ENCODE peak calls at places on chromosome 4, in ten cellular contexts. B is coronary artery, K is hepatic stellate cell, L is NCI-H345, T is PC-3, A is NCI-H510A treated with DMSO at 0.1 percent for 48 hours, G is H4, Z is globus pallidus, Q is substantia nigra, S is colonic mucosa. M is an unnamed sample.
A peak's percentile ranks its signal among the peaks of the same experiment; 100 is the strongest.

GRCh38 chr4:53100801-53101581 is 238.9 kb downstream of the RASL11B start:
- DNase-seq in B (no peak), K (peak; percentile 11), L (no peak), T (peak; percentile 34), A (no peak), G (no peak), Z (no peak), Q (no peak), S (no peak), M (no peak)

GRCh38 chr4:123649644-123650356 is 253.2 kb downstream of the SPRY1 start:
- DNase-seq in B (peak; percentile 82), K (peak; percentile 25), L (peak; percentile 80), T (peak; percentile 39), A (peak; percentile 62), G (peak; percentile 64), Z (no peak), Q (no peak), S (peak; percentile 62), M (peak; percentile 90)

GRCh38 chr4:587671-588350 is 11.7 kb upstream of the TMEM271 start:
- DNase-seq in B (no peak), K (no peak), L (no peak), T (no peak), A (no peak), G (no peak), Z (no peak), Q (no peak), S (no peak), M (no peak)

GRCh38 chr4:76703123-76703490 is 194.8 kb downstream of the SOWAHB start:
- DNase-seq in B (no peak), K (no peak), L (no peak), T (peak; percentile 85), A (no peak), G (no peak), Z (no peak), Q (no peak), S (no peak), M (peak; percentile 19)

GRCh38 chr4:121129606-121130346 is 34.3 kb downstream of the TNIP3 start:
- DNase-seq in B (no peak), K (no peak), L (no peak), T (no peak), A (no peak), G (no peak), Z (no peak), Q (no peak), S (no peak), M (no peak)

GRCh38 chr4:155818639-155819038 is 47.4 kb downstream of the ASIC5 start:
- DNase-seq in B (no peak), K (no peak), L (no peak), T (peak; percentile 57), A (no peak), G (no peak), Z (no peak), Q (no peak), S (no peak), M (no peak)

GRCh38 chr4:113657834-113658233 is 103.7 kb downstream of the CAMK2D start:
- DNase-seq in B (no peak), K (no peak), L (no peak), T (peak; percentile 75), A (peak; percentile 52), G (no peak), Z (no peak), Q (no peak), S (no peak), M (no peak)

GRCh38 chr4:164902608-164903007 is 25.6 kb downstream of the APELA start:
- DNase-seq in B (no peak), K (no peak), L (no peak), T (no peak), A (no peak), G (no peak), Z (no peak), Q (no peak), S (no peak), M (no peak)

GRCh38 chr4:184450045-184450444 is 24.3 kb downstream of the IRF2 start:
- DNase-seq in B (no peak), K (peak; percentile 75), L (no peak), T (peak; percentile 44), A (no peak), G (no peak), Z (no peak), Q (no peak), S (no peak), M (no peak)

GRCh38 chr4:576245-576821 is at the start of gene TMEM271:
- DNase-seq in B (no peak), K (no peak), L (no peak), T (no peak), A (no peak), G (no peak), Z (no peak), Q (no peak), S (no peak), M (no peak)

GRCh38 chr4:183241322-183241640 is 78.8 kb downstream of the CLDN22 start:
- DNase-seq in B (no peak), K (peak; percentile 35), L (no peak), T (peak; percentile 86), A (no peak), G (peak; percentile 70), Z (peak; percentile 29), Q (no peak), S (no peak), M (peak; percentile 60)

GRCh38 chr4:150725957-150726523 is 144.1 kb downstream of the MAB21L2 start:
- DNase-seq in B (no peak), K (no peak), L (no peak), T (no peak), A (no peak), G (no peak), Z (no peak), Q (no peak), S (no peak), M (no peak)

GRCh38 chr4:143986173-143986572 is 33.0 kb downstream of the GYPB start:
- DNase-seq in B (no peak), K (no peak), L (peak; percentile 46), T (no peak), A (no peak), G (no peak), Z (no peak), Q (no peak), S (no peak), M (no peak)

GRCh38 chr4:2937986-2938385 is 25.2 kb downstream of the NOP14 start:
- DNase-seq in B (no peak), K (no peak), L (no peak), T (no peak), A (no peak), G (no peak), Z (no peak), Q (no peak), S (no peak), M (no peak)

GRCh38 chr4:42573249-42573648 is 83.7 kb downstream of the ATP8A1 start:
- DNase-seq in B (no peak), K (no peak), L (no peak), T (no peak), A (no peak), G (no peak), Z (no peak), Q (no peak), S (no peak), M (no peak)

GRCh38 chr4:52880994-52881393 is 18.9 kb downstream of the RASL11B start:
- DNase-seq in B (no peak), K (no peak), L (no peak), T (no peak), A (no peak), G (no peak), Z (no peak), Q (no peak), S (no peak), M (no peak)

GRCh38 chr4:96102541-96103018 is 262.7 kb downstream of the PDHA2 start:
- DNase-seq in B (no peak), K (no peak), L (no peak), T (peak; percentile 4), A (no peak), G (no peak), Z (no peak), Q (no peak), S (no peak), M (no peak)

GRCh38 chr4:12894062-12894461 is 590.1 kb downstream of the RAB28 start:
- DNase-seq in B (no peak), K (no peak), L (no peak), T (no peak), A (no peak), G (no peak), Z (no peak), Q (no peak), S (no peak), M (no peak)

GRCh38 chr4:3115637-3116300 is 41.3 kb downstream of the HTT start:
- DNase-seq in B (no peak), K (no peak), L (no peak), T (no peak), A (no peak), G (no peak), Z (no peak), Q (no peak), S (no peak), M (no peak)

GRCh38 chr4:100224701-100225100 is 34.4 kb upstream of the DDIT4L start:
- DNase-seq in B (no peak), K (no peak), L (no peak), T (no peak), A (no peak), G (no peak), Z (no peak), Q (no peak), S (no peak), M (no peak)

GRCh38 chr4:80265571-80266266 is 745 bp upstream of the FGF5 start:
- DNase-seq in B (no peak), K (peak; percentile 58), L (no peak), T (peak; percentile 52), A (no peak), G (peak; percentile 15), Z (no peak), Q (no peak), S (no peak), M (no peak)

GRCh38 chr4:5024673-5025072 is 5.4 kb upstream of the CYTL1 start:
- DNase-seq in B (peak; percentile 71), K (no peak), L (no peak), T (no peak), A (no peak), G (no peak), Z (no peak), Q (no peak), S (peak; percentile 31), M (no peak)

GRCh38 chr4:150078041-150078995 is at the start of gene DCLK2:
- DNase-seq in B (peak; percentile 89), K (peak; percentile 89), L (peak; percentile 80), T (peak; percentile 50), A (peak; percentile 57), G (peak; percentile 75), Z (peak; percentile 76), Q (peak; percentile 10), S (peak; percentile 68), M (no peak)

M was measured in HT-29.